ENCODE peak calls at places on chromosome 17, in ten cellular contexts. Y, B, P, U, J, O, S, X, E and Q are unnamed samples.

GRCh38 chr17:43737722-43738121 is 20.9 kb downstream of the SOST start:
- DNase-seq in Y (no peak), B (no peak), P (no peak), U (no peak), J (no peak), O (no peak), S (no peak), X (no peak), E (no peak), Q (no peak)

GRCh38 chr17:49260011-49260921 is 29.7 kb upstream of the PHOSPHO1 start:
- DNase-seq in Y (peak), B (peak), P (peak), U (peak), J (peak), O (peak), S (peak), X (peak), E (peak), Q (peak)

GRCh38 chr17:31279401-31279800 is 17.6 kb downstream of the OMG start:
- DNase-seq in Y (no peak), B (no peak), P (no peak), U (no peak), J (no peak), O (no peak), S (no peak), X (peak), E (no peak), Q (no peak)

GRCh38 chr17:34171245-34171818 is 83.8 kb upstream of the CCL2 start:
- DNase-seq in Y (peak), B (peak), P (peak), U (peak), J (peak), O (peak), S (no peak), X (peak), E (peak), Q (peak)

GRCh38 chr17:35086164-35086563 is 22.7 kb upstream of the RFFL start:
- DNase-seq in Y (no peak), B (no peak), P (no peak), U (no peak), J (no peak), O (no peak), S (no peak), X (no peak), E (no peak), Q (no peak)

GRCh38 chr17:80096531-80097306 is 4.7 kb upstream of the GAA start:
- DNase-seq in Y (no peak), B (no peak), P (no peak), U (no peak), J (no peak), O (no peak), S (no peak), X (no peak), E (peak), Q (no peak)

GRCh38 chr17:10772425-10773380 is 31.2 kb downstream of the TMEM238L start:
- DNase-seq in Y (peak), B (peak), P (peak), U (no peak), J (no peak), O (no peak), S (no peak), X (no peak), E (peak), Q (no peak)

GRCh38 chr17:76123749-76124581 is 17.1 kb downstream of the FOXJ1 start:
- DNase-seq in Y (no peak), B (no peak), P (no peak), U (no peak), J (no peak), O (peak), S (no peak), X (no peak), E (no peak), Q (no peak)

GRCh38 chr17:2435852-2436251 is 35.0 kb upstream of the MNT start:
- DNase-seq in Y (no peak), B (no peak), P (no peak), U (no peak), J (no peak), O (no peak), S (peak), X (no peak), E (peak), Q (no peak)

GRCh38 chr17:57900991-57901743 is 51.3 kb upstream of the MRPS23 start:
- DNase-seq in Y (no peak), B (no peak), P (no peak), U (no peak), J (no peak), O (no peak), S (peak), X (no peak), E (no peak), Q (no peak)

GRCh38 chr17:34517406-34517805 is 62.0 kb upstream of the TMEM132E start:
- DNase-seq in Y (no peak), B (no peak), P (no peak), U (no peak), J (no peak), O (no peak), S (no peak), X (no peak), E (no peak), Q (no peak)

GRCh38 chr17:64331946-64332493 is 58.6 kb downstream of the PECAM1 start:
- DNase-seq in Y (no peak), B (peak), P (no peak), U (no peak), J (peak), O (no peak), S (no peak), X (peak), E (no peak), Q (no peak)

GRCh38 chr17:71922439-71922838 is 198.4 kb upstream of the SOX9 start:
- DNase-seq in Y (no peak), B (no peak), P (peak), U (no peak), J (peak), O (peak), S (no peak), X (peak), E (no peak), Q (peak)

GRCh38 chr17:1628856-1629646 is 417 bp upstream of the SLC43A2 start:
- DNase-seq in Y (peak), B (no peak), P (peak), U (peak), J (peak), O (peak), S (peak), X (peak), E (peak), Q (peak)

GRCh38 chr17:72879877-72880276 is 212.6 kb downstream of the SLC39A11 start:
- DNase-seq in Y (no peak), B (no peak), P (no peak), U (no peak), J (no peak), O (no peak), S (no peak), X (no peak), E (no peak), Q (no peak)

GRCh38 chr17:77285594-77286390 is 145.0 kb downstream of the SEC14L1 start:
- DNase-seq in Y (no peak), B (peak), P (peak), U (no peak), J (peak), O (peak), S (peak), X (peak), E (peak), Q (peak)

GRCh38 chr17:29590261-29590978 is 972 bp upstream of the GIT1 start:
- DNase-seq in Y (no peak), B (no peak), P (peak), U (no peak), J (peak), O (peak), S (no peak), X (peak), E (peak), Q (peak)

GRCh38 chr17:32319548-32319905 is 22.4 kb downstream of the C17orf75 start:
- DNase-seq in Y (peak), B (no peak), P (peak), U (peak), J (peak), O (peak), S (no peak), X (peak), E (peak), Q (peak)

GRCh38 chr17:10052414-10052813 is 146.0 kb downstream of the GAS7 start:
- DNase-seq in Y (no peak), B (no peak), P (no peak), U (no peak), J (no peak), O (no peak), S (no peak), X (no peak), E (no peak), Q (no peak)

GRCh38 chr17:41959336-41960095 is 7.1 kb upstream of the CNP start:
- DNase-seq in Y (no peak), B (no peak), P (peak), U (no peak), J (peak), O (peak), S (no peak), X (peak), E (peak), Q (peak)

GRCh38 chr17:31832748-31833147 is 26.3 kb downstream of the COPRS start:
- DNase-seq in Y (no peak), B (no peak), P (no peak), U (no peak), J (no peak), O (no peak), S (no peak), X (no peak), E (no peak), Q (no peak)

GRCh38 chr17:33142703-33143299 is 150.3 kb downstream of the ASIC2 start:
- DNase-seq in Y (no peak), B (no peak), P (peak), U (no peak), J (peak), O (peak), S (no peak), X (peak), E (peak), Q (peak)

GRCh38 chr17:50270430-50271172 is 3.7 kb upstream of the TMEM92 start:
- DNase-seq in Y (no peak), B (no peak), P (peak), U (no peak), J (no peak), O (peak), S (no peak), X (peak), E (peak), Q (peak)

GRCh38 chr17:4017377-4017776 is 53.1 kb upstream of the ATP2A3 start:
- DNase-seq in Y (no peak), B (no peak), P (no peak), U (no peak), J (no peak), O (no peak), S (no peak), X (no peak), E (no peak), Q (no peak)

GRCh38 chr17:80122026-80122575 is 20.7 kb downstream of the GAA start:
- DNase-seq in Y (no peak), B (no peak), P (no peak), U (no peak), J (no peak), O (no peak), S (no peak), X (no peak), E (no peak), Q (no peak)

GRCh38 chr17:79842136-79842655 is 3.0 kb upstream of the CBX4 start:
- DNase-seq in Y (no peak), B (no peak), P (no peak), U (no peak), J (no peak), O (no peak), S (no peak), X (no peak), E (no peak), Q (no peak)

GRCh38 chr17:81253358-81254131 is 14.4 kb downstream of the NDUFAF8 start:
- DNase-seq in Y (peak), B (no peak), P (no peak), U (peak), J (no peak), O (peak), S (no peak), X (peak), E (peak), Q (peak)

GRCh38 chr17:1882836-1883235 is 53.0 kb downstream of the RPA1 start:
- DNase-seq in Y (peak), B (no peak), P (peak), U (no peak), J (peak), O (peak), S (no peak), X (peak), E (peak), Q (peak)